ENCODE peak calls at places on chromosomes 12 and 14, in eight cellular contexts. P, W, H, D, R, U, L and I are unnamed samples.

GRCh38 chr14:91896419-91896818 is 29.1 kb upstream of the TC2N start:
- DNase-seq in P (no peak), D (no peak), H (no peak), U (no peak), W (no peak), R (no peak), L (no peak), I (no peak)

GRCh38 chr12:2666846-2667245 is 127.9 kb upstream of the FKBP4 start:
- DNase-seq in W (no peak), U (no peak), H (no peak), L (no peak), R (no peak), D (no peak), P (no peak), I (no peak)

GRCh38 chr12:76936562-76937185 is 57.9 kb upstream of the CSRP2 start:
- DNase-seq in P (no peak), D (no peak), R (no peak), H (no peak), L (no peak), W (no peak), U (no peak), I (no peak)

GRCh38 chr12:30482650-30483049 is 213.0 kb downstream of the IPO8 start:
- DNase-seq in H (no peak), D (no peak), R (no peak), U (no peak), L (no peak), W (no peak), P (no peak), I (no peak)

GRCh38 chr12:70774055-70774454 is 136.8 kb upstream of the PTPRB start:
- DNase-seq in P (no peak), D (no peak), U (no peak), W (no peak), L (no peak), R (no peak), H (no peak), I (no peak)

GRCh38 chr14:101400815-101401214 is 160.5 kb upstream of the DIO3 start:
- DNase-seq in D (no peak), H (no peak), L (no peak), W (no peak), U (no peak), R (no peak), P (no peak), I (no peak)

GRCh38 chr12:68067762-68068376 is 78.6 kb downstream of the IFNG-AS1 start:
- DNase-seq in P (peak), U (no peak), R (no peak), D (no peak), L (no peak), W (no peak), H (no peak), I (no peak)

GRCh38 chr12:121050725-121051124 is 11.7 kb upstream of the OASL start:
- DNase-seq in H (no peak), W (no peak), P (no peak), L (no peak), U (no peak), D (no peak), R (no peak), I (no peak)

GRCh38 chr12:54890339-54890738 is 36.0 kb downstream of the MUCL1 start:
- DNase-seq in U (no peak), W (no peak), P (no peak), R (no peak), H (no peak), L (no peak), D (no peak), I (no peak)

GRCh38 chr12:14696265-14696741 is at the start of gene GUCY2C:
- DNase-seq in P (no peak), H (peak), W (no peak), L (no peak), R (peak), U (no peak), D (no peak), I (no peak)

GRCh38 chr12:90102957-90103652 is 394.5 kb upstream of the ATP2B1 start:
- DNase-seq in W (peak), R (no peak), P (peak), L (no peak), D (no peak), U (no peak), H (peak), I (no peak)

GRCh38 chr14:91858536-91859275 is 8.6 kb downstream of the TC2N start:
- DNase-seq in D (no peak), H (no peak), R (no peak), P (peak), U (no peak), W (no peak), L (no peak), I (no peak)

GRCh38 chr12:25236190-25236589 is 14.5 kb downstream of the KRAS start:
- DNase-seq in R (no peak), P (no peak), U (no peak), D (no peak), H (no peak), W (no peak), L (no peak), I (no peak)

GRCh38 chr12:48643011-48643410 is 39.0 kb downstream of the KANSL2 start:
- DNase-seq in W (no peak), R (no peak), U (no peak), L (no peak), H (no peak), P (no peak), D (no peak), I (no peak)

GRCh38 chr14:93041830-93042229 is 73.9 kb downstream of the ITPK1 start:
- DNase-seq in U (no peak), W (no peak), D (no peak), P (no peak), L (no peak), H (no peak), R (no peak), I (no peak)

GRCh38 chr14:37133284-37133913 is 39.0 kb downstream of the SLC25A21 start:
- DNase-seq in R (no peak), D (no peak), W (no peak), H (no peak), L (no peak), U (no peak), P (no peak), I (no peak)

GRCh38 chr14:95363468-95363954 is 43.8 kb upstream of the CLMN start:
- DNase-seq in U (no peak), L (no peak), D (no peak), R (no peak), W (no peak), P (no peak), H (no peak), I (no peak)

GRCh38 chr12:22738945-22739344 is 114.0 kb downstream of the ETNK1 start:
- DNase-seq in R (no peak), P (no peak), U (no peak), L (no peak), D (no peak), H (no peak), W (no peak), I (no peak)

GRCh38 chr12:68001486-68002466 is 12.5 kb downstream of the IFNG-AS1 start:
- DNase-seq in H (no peak), U (no peak), P (no peak), W (no peak), L (no peak), D (no peak), R (no peak), I (no peak)

GRCh38 chr12:124694250-124694649 is 126.8 kb upstream of the NCOR2 start:
- DNase-seq in H (no peak), P (no peak), W (no peak), U (no peak), L (no peak), D (no peak), R (no peak), I (no peak)

GRCh38 chr14:64442300-64442988 is 22.9 kb upstream of the AKAP5 start:
- DNase-seq in R (no peak), W (no peak), P (no peak), H (no peak), D (no peak), U (no peak), L (no peak), I (peak)

GRCh38 chr14:94030571-94030970 is 4.4 kb downstream of the OTUB2 start:
- DNase-seq in W (no peak), D (no peak), L (no peak), U (no peak), P (no peak), R (no peak), H (no peak), I (no peak)

GRCh38 chr12:102757154-102757873 is 159.7 kb downstream of the PAH start:
- DNase-seq in D (no peak), R (no peak), L (no peak), W (no peak), U (peak), H (no peak), P (no peak), I (peak)

GRCh38 chr14:105135700-105136395 is 32.7 kb downstream of the JAG2 start:
- DNase-seq in W (no peak), D (no peak), L (no peak), H (no peak), R (peak), U (no peak), P (no peak), I (no peak)

GRCh38 chr12:118463677-118464076 is 87.3 kb downstream of the SUDS3 start:
- DNase-seq in L (no peak), P (no peak), U (no peak), H (no peak), D (no peak), W (no peak), R (no peak), I (no peak)

GRCh38 chr14:24376448-24377070 is 8.6 kb downstream of the NFATC4 start:
- DNase-seq in L (no peak), H (no peak), U (no peak), D (no peak), P (no peak), R (no peak), W (no peak), I (no peak)

GRCh38 chr14:75821828-75822521 is 159.8 kb downstream of the TGFB3 start:
- DNase-seq in W (no peak), R (no peak), U (no peak), D (no peak), H (no peak), L (no peak), P (no peak), I (no peak)

GRCh38 chr14:94143711-94144110 is 14.3 kb upstream of the IFI27L2 start:
- DNase-seq in U (no peak), R (no peak), D (no peak), L (no peak), W (no peak), P (no peak), H (no peak), I (no peak)

GRCh38 chr14:55152052-55152753 is 23.2 kb downstream of the LGALS3 start:
- DNase-seq in W (no peak), H (no peak), R (no peak), P (no peak), L (no peak), D (no peak), U (no peak), I (no peak)

GRCh38 chr14:68685419-68686211 is 107.3 kb downstream of the ZFP36L1 start:
- DNase-seq in D (no peak), P (no peak), L (no peak), U (no peak), H (no peak), R (no peak), W (peak), I (no peak)

GRCh38 chr12:104805186-104805585 is 152.9 kb downstream of the SLC41A2 start:
- DNase-seq in H (no peak), D (no peak), P (no peak), U (no peak), L (no peak), R (no peak), W (no peak), I (no peak)

GRCh38 chr12:113366827-113367226 is 8.4 kb downstream of the PLBD2 start:
- DNase-seq in W (no peak), R (no peak), L (no peak), D (no peak), U (no peak), H (no peak), P (no peak), I (peak)

GRCh38 chr14:69175130-69175529 is 16.2 kb upstream of the EXD2 start:
- DNase-seq in W (no peak), R (no peak), L (no peak), U (no peak), D (no peak), P (no peak), H (no peak), I (no peak)

GRCh38 chr14:75342762-75343599 is 64.4 kb downstream of the FOS start:
- DNase-seq in U (no peak), L (no peak), R (no peak), D (no peak), P (no peak), W (no peak), H (no peak), I (no peak)

GRCh38 chr12:104669057-104669770 is 212.5 kb downstream of the CHST11 start:
- DNase-seq in L (no peak), P (no peak), R (no peak), H (peak), W (no peak), U (no peak), D (peak), I (peak)

GRCh38 chr12:85280138-85280983 is at the start of gene ALX1:
- DNase-seq in W (no peak), D (peak), U (no peak), H (peak), L (peak), P (peak), R (peak), I (no peak)

GRCh38 chr14:21768116-21768874 is 94.7 kb upstream of the OR4E1 start:
- DNase-seq in W (no peak), R (no peak), U (no peak), L (no peak), P (peak), H (no peak), D (no peak), I (no peak)
- TF ChIP-seq CTCF in W (peak), R (peak), U (no peak), L (peak), P (peak), H (peak), D (peak), I (peak)

GRCh38 chr12:7375145-7375543 is 68.8 kb downstream of the CD163L1 start:
- DNase-seq in H (no peak), R (no peak), U (no peak), W (no peak), L (no peak), D (no peak), P (no peak), I (no peak)
- TF ChIP-seq CTCF in H (no peak), R (no peak), U (no peak), W (no peak), L (no peak), D (no peak), P (no peak), I (no peak)

DNA sequence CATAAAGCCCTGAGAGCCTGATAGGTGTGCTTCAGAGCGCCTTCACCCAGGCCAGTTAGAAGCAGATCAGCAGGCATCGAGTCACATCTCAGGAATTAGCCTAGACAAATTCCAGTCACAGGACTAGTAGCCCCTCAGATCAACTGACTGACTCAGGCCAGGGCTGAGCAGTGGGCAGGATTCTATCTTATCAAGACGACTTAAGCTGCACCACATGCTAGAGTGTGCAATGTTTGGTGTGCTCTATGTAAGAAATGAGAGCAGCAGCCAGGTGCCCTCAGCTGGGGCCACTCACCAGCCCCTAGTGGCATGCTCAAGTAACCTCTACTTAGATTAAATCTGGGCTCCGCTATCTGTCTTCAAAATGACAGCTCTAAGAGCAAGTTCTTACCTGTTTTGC is 19.7 kb upstream of the NGB start:
- DNase-seq in R (no peak), W (no peak), P (no peak), U (no peak), D (no peak), L (no peak), H (no peak), I (no peak)
- TF ChIP-seq CTCF in R (no peak), W (no peak), P (no peak), U (no peak), D (peak), L (no peak), H (no peak), I (no peak)

DNA sequence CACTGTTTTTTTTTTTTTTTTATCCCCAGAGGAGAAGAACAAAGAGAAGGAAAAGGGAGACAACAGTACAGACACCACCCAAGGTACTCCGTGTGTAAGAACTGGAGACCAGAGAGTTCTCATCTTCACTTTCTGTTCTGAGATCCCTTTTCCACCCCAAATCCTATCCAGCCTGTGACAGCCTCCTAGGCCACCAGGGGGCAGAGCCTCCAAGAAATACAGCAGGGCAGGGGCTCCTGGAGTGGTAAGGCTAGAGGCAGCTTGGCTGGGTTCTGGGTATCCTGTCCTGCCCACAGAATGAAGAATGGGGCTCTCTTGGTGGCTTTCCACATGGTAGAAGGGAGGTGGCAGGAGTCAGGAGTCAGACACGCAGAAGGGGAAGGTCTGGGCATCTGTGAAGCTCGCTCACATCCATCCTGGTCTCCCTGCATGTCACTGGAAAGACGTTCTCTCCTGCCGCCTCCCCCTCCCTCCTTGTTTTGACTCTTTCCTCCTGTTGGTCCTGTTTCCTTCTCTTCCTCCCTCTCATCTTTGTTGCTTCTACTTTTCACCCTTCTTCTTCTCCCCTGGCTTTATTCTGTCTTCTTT is 12.0 kb downstream of the CLSTN3 start:
- DNase-seq in D (peak), W (peak), R (no peak), L (no peak), P (peak), H (peak), U (peak), I (no peak)
- TF ChIP-seq CTCF in D (peak), W (peak), R (peak), L (peak), P (peak), H (peak), U (peak), I (peak)

GRCh38 chr12:80602455-80602854 is 105.0 kb upstream of the MYF6 start:
- DNase-seq in H (no peak), R (no peak), D (no peak), U (no peak), W (no peak), L (no peak), P (no peak), I (no peak)

DNA sequence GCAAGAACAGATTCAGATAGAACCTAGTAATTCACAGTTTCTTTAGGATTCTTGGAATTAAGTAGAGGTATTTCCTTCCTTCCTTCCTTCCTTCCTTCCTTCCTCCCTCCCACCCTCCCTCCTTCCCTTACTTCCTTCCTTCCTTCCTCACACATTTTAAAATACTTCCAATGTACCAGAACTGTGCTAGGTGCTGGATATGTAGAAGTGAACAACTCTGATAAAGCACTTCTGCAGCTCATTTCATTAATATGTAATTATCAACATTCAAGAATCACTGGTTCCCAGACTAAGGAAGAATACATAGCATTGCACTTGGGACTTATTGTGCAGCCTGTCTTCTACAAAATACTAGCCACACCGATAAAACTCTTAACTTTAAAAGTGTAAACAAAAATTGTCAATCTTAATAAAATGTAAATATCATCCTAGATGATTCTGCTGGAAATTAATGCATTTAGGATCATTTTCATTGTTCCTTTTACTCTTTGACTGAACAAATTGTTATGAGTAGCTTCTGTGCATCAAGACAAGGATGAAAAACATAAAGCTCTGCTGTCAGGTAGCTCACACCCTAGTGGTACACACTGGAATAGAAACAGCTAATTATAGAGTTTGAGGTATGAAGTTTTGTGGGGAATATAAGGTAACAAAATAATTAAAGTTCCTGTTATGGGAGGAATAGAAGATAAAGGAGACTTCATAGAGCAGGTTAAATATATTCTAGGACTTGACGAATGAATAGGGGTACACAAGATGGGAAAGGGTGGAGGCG is 99.9 kb upstream of the MYF6 start:
- DNase-seq in R (no peak), D (no peak), W (no peak), U (no peak), H (no peak), P (no peak), L (no peak), I (no peak)
- TF ChIP-seq CTCF in R (no peak), D (peak), W (no peak), U (no peak), H (no peak), P (no peak), L (no peak), I (peak)

DNA sequence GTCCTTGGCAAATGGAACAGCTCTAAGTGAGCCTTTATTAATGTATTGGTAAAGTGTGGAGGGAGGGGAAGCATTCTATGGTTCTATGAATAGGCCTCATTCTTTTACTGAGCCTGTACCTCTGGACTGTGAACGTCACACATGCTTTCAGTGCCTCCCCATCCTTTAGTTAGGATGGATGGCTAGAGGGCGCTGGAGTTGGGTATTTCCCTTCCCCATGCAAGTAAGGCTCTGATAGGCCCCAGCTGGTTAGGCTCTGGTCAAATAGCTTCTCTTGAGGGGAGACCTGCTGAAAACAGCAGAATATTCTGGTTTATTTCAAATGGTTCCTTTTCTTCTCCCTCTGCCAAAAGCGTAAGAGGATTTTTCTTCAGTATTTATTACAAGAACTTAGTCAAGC is 860.9 kb upstream of the MDGA2 start:
- DNase-seq in D (no peak), W (no peak), H (no peak), U (no peak), L (no peak), R (no peak), P (no peak), I (no peak)
- TF ChIP-seq CTCF in D (no peak), W (no peak), H (no peak), U (no peak), L (no peak), R (no peak), P (no peak), I (peak)

DNA sequence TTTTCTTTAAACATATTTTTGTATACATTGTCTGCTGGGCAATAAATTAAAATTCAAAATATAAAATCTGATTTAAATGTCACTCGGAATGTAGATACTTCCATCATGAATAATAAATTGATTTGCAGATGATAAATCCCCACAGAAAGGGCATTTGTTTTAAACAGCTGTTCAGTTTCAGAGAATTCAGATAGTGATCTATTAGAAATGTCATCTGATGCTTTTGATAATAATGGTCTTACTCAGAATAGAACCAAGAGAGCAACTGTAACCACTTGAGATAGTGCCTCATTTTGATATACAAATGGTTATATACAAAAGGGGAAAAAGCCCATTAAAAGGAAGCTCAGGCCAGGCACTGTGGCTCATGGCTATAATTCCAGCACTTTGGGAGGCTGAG is 43.4 kb downstream of the CDK17 start:
- DNase-seq in H (no peak), W (no peak), U (no peak), L (no peak), R (no peak), P (no peak), D (no peak), I (no peak)
- TF ChIP-seq CTCF in H (no peak), W (no peak), U (no peak), L (no peak), R (no peak), P (no peak), D (no peak), I (no peak)